ENCODE peak calls at places on chromosomes 5 and 9, in nine cellular contexts. H is psoas muscle; D is fibroblast of lung; F is lower lobe of right lung; O is HL-60; C is CD8-positive, alpha-beta T cell; N is brain microvascular endothelial cell; E is mammary epithelial cell; Z is GM23338. B is an unnamed sample.

GRCh38 chr5:169876376-169876775 is 103.9 kb downstream of the INSYN2B start:
- DNase-seq in H (no peak), D (peak; percentile 18), F (no peak), O (no peak), C (no peak), N (no peak), E (peak; percentile 47), Z (no peak), B (no peak)

GRCh38 chr9:35108946-35109575 is 6.1 kb upstream of the STOML2 start:
- DNase-seq in H (no peak), D (no peak), F (no peak), O (peak; percentile 60), C (no peak), N (no peak), E (no peak), Z (no peak), B (no peak)

GRCh38 chr5:9686211-9686610 is 56.1 kb upstream of the TAS2R1 start:
- DNase-seq in H (no peak), D (peak; percentile 28), F (no peak), O (no peak), C (no peak), N (peak; percentile 92), E (no peak), Z (no peak), B (no peak)

GRCh38 chr5:2172471-2172870 is 289.7 kb upstream of the IRX4 start:
- DNase-seq in H (no peak), D (no peak), F (no peak), O (no peak), C (no peak), N (no peak), E (no peak), Z (no peak), B (no peak)

GRCh38 chr5:50320131-50320749 is 120.8 kb downstream of the EMB start:
- DNase-seq in H (no peak), D (no peak), F (no peak), O (no peak), C (no peak), N (no peak), E (no peak), Z (no peak), B (no peak)

GRCh38 chr5:94159144-94159543 is 417.7 kb upstream of the POU5F2 start:
- DNase-seq in H (no peak), D (peak; percentile 15), F (no peak), O (no peak), C (no peak), N (no peak), E (no peak), Z (peak; percentile 38), B (no peak)

GRCh38 chr5:87944553-87945320 is 323.9 kb downstream of the TMEM161B start:
- DNase-seq in H (peak; percentile 38), D (no peak), F (no peak), O (no peak), C (no peak), N (no peak), E (no peak), Z (peak; percentile 89), B (peak; percentile 91)

GRCh38 chr9:37639874-37640273 is 10.9 kb upstream of the FRMPD1 start:
- DNase-seq in H (no peak), D (no peak), F (no peak), O (no peak), C (no peak), N (no peak), E (no peak), Z (no peak), B (no peak)

GRCh38 chr5:160635046-160635445 is 213.4 kb downstream of the PTTG1 start:
- DNase-seq in H (no peak), D (no peak), F (no peak), O (no peak), C (no peak), N (no peak), E (no peak), Z (no peak), B (no peak)

GRCh38 chr5:162174358-162174757 is 106.8 kb downstream of the GABRG2 start:
- DNase-seq in H (no peak), D (no peak), F (no peak), O (no peak), C (no peak), N (no peak), E (no peak), Z (peak; percentile 35), B (no peak)

GRCh38 chr9:2809692-2810423 is 34.0 kb downstream of the PUM3 start:
- DNase-seq in H (no peak), D (peak; percentile 94), F (no peak), O (no peak), C (no peak), N (peak; percentile 93), E (no peak), Z (peak; percentile 82), B (no peak)

GRCh38 chr5:178642351-178642909 is 15.6 kb upstream of the CLK4 start:
- DNase-seq in H (no peak), D (peak; percentile 68), F (no peak), O (no peak), C (no peak), N (peak; percentile 99), E (peak; percentile 98), Z (no peak), B (no peak)

GRCh38 chr5:157918811-157919742 is 60.1 kb upstream of the CLINT1 start:
- DNase-seq in H (no peak), D (no peak), F (peak; percentile 80), O (peak; percentile 21), C (no peak), N (no peak), E (no peak), Z (no peak), B (no peak)

GRCh38 chr5:150082889-150083288 is 3.5 kb downstream of the CSF1R start:
- DNase-seq in H (no peak), D (no peak), F (no peak), O (peak; percentile 36), C (no peak), N (no peak), E (no peak), Z (no peak), B (no peak)

GRCh38 chr9:120583958-120584369 is 4.0 kb upstream of the CDK5RAP2 start:
- DNase-seq in H (peak; percentile 68), D (peak; percentile 73), F (no peak), O (peak; percentile 87), C (peak; percentile 9), N (peak; percentile 90), E (peak; percentile 98), Z (peak; percentile 40), B (peak; percentile 86)
- H3K27ac ChIP-seq in H (peak overlapping the region; percentile 67), D (peak overlapping the region; percentile 45), F (no peak overlapping the region), O (peak overlapping the region; percentile 23), C (no peak overlapping the region), N (peak overlapping the region; percentile 55), E (peak overlapping the region; percentile 81), Z (no peak overlapping the region), B (peak overlapping the region; percentile 90)

GRCh38 chr9:113574381-113575262 is 111.1 kb downstream of the RGS3 start:
- DNase-seq in H (peak; percentile 55), D (no peak), F (peak; percentile 25), O (no peak), C (no peak), N (no peak), E (peak; percentile 89), Z (no peak), B (no peak)

GRCh38 chr9:113570749-113571711 is 107.5 kb downstream of the RGS3 start:
- DNase-seq in H (no peak), D (no peak), F (no peak), O (no peak), C (no peak), N (no peak), E (peak; percentile 69), Z (no peak), B (no peak)

GRCh38 chr9:113573303-113573958 is 109.9 kb downstream of the RGS3 start:
- DNase-seq in H (peak; percentile 55), D (no peak), F (peak; percentile 10), O (no peak), C (no peak), N (no peak), E (no peak), Z (no peak), B (no peak)

GRCh38 chr9:113572076-113572861 is 108.7 kb downstream of the RGS3 start:
- DNase-seq in H (peak; percentile 7), D (no peak), F (peak; percentile 15), O (no peak), C (no peak), N (no peak), E (no peak), Z (no peak), B (no peak)

DNA sequence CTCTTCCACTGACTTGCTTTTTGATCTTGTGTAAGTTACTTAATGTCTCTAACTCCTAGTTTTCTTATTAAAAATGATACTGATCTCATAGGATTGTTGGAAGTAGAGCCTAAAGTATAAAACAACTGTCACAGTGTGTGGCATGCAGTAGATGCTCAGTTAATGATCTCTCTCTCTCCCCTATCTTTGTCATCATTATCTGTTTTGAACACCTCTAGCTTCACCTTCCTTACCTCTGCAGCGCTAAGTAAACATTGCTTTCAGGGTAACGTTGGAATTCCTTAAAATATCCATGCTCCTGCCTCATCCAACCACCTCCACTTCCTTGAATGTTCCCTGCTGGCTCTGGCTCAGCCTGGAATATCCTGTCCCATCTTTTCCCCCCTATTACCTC is 110.4 kb downstream of the RGS3 start:
- DNase-seq in H (no peak), D (no peak), F (no peak), O (no peak), C (no peak), N (no peak), E (no peak), Z (no peak), B (no peak)
- H3K27ac ChIP-seq in H (peak overlapping the region; percentile 81), D (no peak overlapping the region), F (no peak overlapping the region), O (no peak overlapping the region), C (no peak overlapping the region), N (no peak overlapping the region), E (peak overlapping the region; percentile 32), Z (no peak overlapping the region), B (peak overlapping the region; percentile 2)

GRCh38 chr5:78243091-78243490 is 51.4 kb downstream of the AP3B1 start:
- DNase-seq in H (no peak), D (no peak), F (no peak), O (no peak), C (no peak), N (no peak), E (no peak), Z (no peak), B (no peak)
- H3K27ac ChIP-seq in H (no peak overlapping the region), D (no peak overlapping the region), F (no peak overlapping the region), O (no peak overlapping the region), C (no peak overlapping the region), N (peak overlapping the region; percentile 25), E (no peak overlapping the region), Z (no peak overlapping the region), B (no peak overlapping the region)

GRCh38 chr5:32024751-32025150 is 149.4 kb downstream of the GOLPH3 start:
- DNase-seq in H (no peak), D (no peak), F (no peak), O (no peak), C (no peak), N (no peak), E (no peak), Z (no peak), B (no peak)

GRCh38 chr5:32027717-32028321 is 146.3 kb downstream of the GOLPH3 start:
- DNase-seq in H (peak; percentile 67), D (peak; percentile 99), F (no peak), O (peak; percentile 85), C (no peak), N (peak; percentile 98), E (peak; percentile 91), Z (peak; percentile 68), B (peak; percentile 49)

GRCh38 chr5:32030226-32030625 is 143.9 kb downstream of the GOLPH3 start:
- DNase-seq in H (no peak), D (no peak), F (no peak), O (no peak), C (no peak), N (no peak), E (peak; percentile 28), Z (no peak), B (no peak)

GRCh38 chr5:32029291-32029690 is 144.8 kb downstream of the GOLPH3 start:
- DNase-seq in H (no peak), D (no peak), F (no peak), O (no peak), C (no peak), N (no peak), E (no peak), Z (no peak), B (no peak)

GRCh38 chr5:32027093-32027716 is 146.9 kb downstream of the GOLPH3 start:
- DNase-seq in H (no peak), D (peak; percentile 14), F (no peak), O (no peak), C (no peak), N (no peak), E (no peak), Z (no peak), B (peak; percentile 41)
- H3K27ac ChIP-seq in H (peak overlapping the region; percentile 68), D (peak overlapping the region; percentile 39), F (peak overlapping the region; percentile 18), O (no peak overlapping the region), C (no peak overlapping the region), N (peak overlapping the region; percentile 64), E (no peak overlapping the region), Z (peak overlapping the region; percentile 88), B (peak overlapping the region; percentile 89)